ENCODE peak calls at places on chromosome X, in six cellular contexts. T is glomerular endothelial cell, A is heart right ventricle, Q is HEK293T, K is hepatocyte, R is NCI-H2171 treated with DMSO at 0.1 percent for 48 hours. H is an unnamed sample.

GRCh38 chrX:107683124-107683895 is 55.0 kb downstream of the PRPS1 start:
- DNase-seq in T (no peak), A (no peak), Q (no peak), K (peak), R (no peak), H (no peak)

GRCh38 chrX:52346462-52347165 is 22.2 kb upstream of the XAGE2 start:
- DNase-seq in T (no peak), A (no peak), Q (no peak), K (no peak), R (no peak), H (no peak)

GRCh38 chrX:109600114-109600710 is 24.8 kb downstream of the KCNE5 start:
- DNase-seq in T (no peak), A (peak), Q (no peak), K (peak), R (no peak), H (no peak)

GRCh38 chrX:94097852-94098251 is 423.8 kb downstream of the FAM133A start:
- DNase-seq in T (no peak), A (no peak), Q (no peak), K (no peak), R (no peak), H (no peak)

GRCh38 chrX:12790878-12791252 is 347 bp upstream of the PRPS2 start:
- DNase-seq in T (no peak), A (no peak), Q (no peak), K (no peak), R (peak), H (no peak)

GRCh38 chrX:149540621-149541520 is at the start of gene EOLA1:
- DNase-seq in T (no peak), A (peak), Q (peak), K (peak), R (peak), H (peak)

GRCh38 chrX:3026074-3026588 is 15.1 kb upstream of the ARSF start:
- DNase-seq in T (no peak), A (no peak), Q (no peak), K (peak), R (peak), H (no peak)

GRCh38 chrX:133958997-133959688 is 26.3 kb downstream of the GPC3 start:
- DNase-seq in T (no peak), A (no peak), Q (no peak), K (no peak), R (no peak), H (no peak)

GRCh38 chrX:78333521-78333920 is 6.1 kb upstream of the CYSLTR1 start:
- DNase-seq in T (no peak), A (no peak), Q (no peak), K (no peak), R (no peak), H (no peak)

GRCh38 chrX:78075787-78076389 is 28.2 kb upstream of the PGK1 start:
- DNase-seq in T (no peak), A (no peak), Q (no peak), K (no peak), R (no peak), H (no peak)

GRCh38 chrX:154074199-154074598 is 23.3 kb downstream of the MECP2 start:
- DNase-seq in T (no peak), A (no peak), Q (no peak), K (no peak), R (no peak), H (no peak)

GRCh38 chrX:54808605-54809483 is 1.3 kb downstream of the MAGED2 start:
- DNase-seq in T (peak), A (peak), Q (peak), K (peak), R (peak), H (peak)

GRCh38 chrX:95071621-95072020 is 1397.6 kb downstream of the FAM133A start:
- DNase-seq in T (no peak), A (no peak), Q (no peak), K (no peak), R (no peak), H (no peak)

GRCh38 chrX:155819966-155820491 is 61.1 kb upstream of the VAMP7 start:
- DNase-seq in T (peak), A (no peak), Q (peak), K (peak), R (peak), H (peak)

GRCh38 chrX:9665113-9665512 is 100.5 kb downstream of the GPR143 start:
- DNase-seq in T (no peak), A (no peak), Q (no peak), K (no peak), R (no peak), H (no peak)

GRCh38 chrX:23820235-23820782 is 37.3 kb downstream of the SAT1 start:
- DNase-seq in T (no peak), A (no peak), Q (no peak), K (no peak), R (no peak), H (no peak)

GRCh38 chrX:63747331-63747730 is 37.7 kb downstream of the ARHGEF9 start:
- DNase-seq in T (no peak), A (no peak), Q (no peak), K (no peak), R (peak), H (no peak)

GRCh38 chrX:119501511-119502148 is 33.4 kb downstream of the SLC25A5 start:
- DNase-seq in T (no peak), A (no peak), Q (no peak), K (no peak), R (no peak), H (no peak)

GRCh38 chrX:68839771-68840170 is 10.9 kb downstream of the EFNB1 start:
- DNase-seq in T (no peak), A (no peak), Q (no peak), K (no peak), R (no peak), H (no peak)

GRCh38 chrX:3145716-3146115 is 104.4 kb downstream of the ARSF start:
- DNase-seq in T (no peak), A (no peak), Q (no peak), K (no peak), R (no peak), H (no peak)

GRCh38 chrX:51006068-51006467 is 95.5 kb downstream of the BMP15 start:
- DNase-seq in T (no peak), A (no peak), Q (no peak), K (no peak), R (no peak), H (no peak)

GRCh38 chrX:123153846-123154335 is 30.2 kb upstream of the GRIA3 start:
- DNase-seq in T (no peak), A (no peak), Q (peak), K (peak), R (no peak), H (no peak)

GRCh38 chrX:33434256-33435092 is 223.1 kb upstream of the DMD start:
- DNase-seq in T (peak), A (no peak), Q (peak), K (peak), R (peak), H (no peak)

GRCh38 chrX:139831689-139832456 is 101.0 kb downstream of the ATP11C start:
- DNase-seq in T (peak), A (no peak), Q (peak), K (peak), R (peak), H (no peak)

GRCh38 chrX:13699183-13699826 is 10.4 kb downstream of the RAB9A start:
- DNase-seq in T (no peak), A (no peak), Q (no peak), K (peak), R (no peak), H (no peak)

GRCh38 chrX:125778256-125778655 is 387.8 kb downstream of the DCAF12L2 start:
- DNase-seq in T (no peak), A (no peak), Q (no peak), K (no peak), R (no peak), H (no peak)

GRCh38 chrX:134932528-134933217 is 58.1 kb upstream of the SMIM10 start:
- DNase-seq in T (no peak), A (no peak), Q (no peak), K (no peak), R (no peak), H (no peak)

GRCh38 chrX:55342533-55343501 is 78.1 kb upstream of the PAGE3 start:
- DNase-seq in T (no peak), A (peak), Q (peak), K (no peak), R (peak), H (no peak)

GRCh38 chrX:476724-477075 is 90.0 kb upstream of the PPP2R3B start:
- DNase-seq in T (no peak), A (no peak), Q (no peak), K (no peak), R (no peak), H (no peak)

GRCh38 chrX:139596068-139596467 is 65.5 kb downstream of the F9 start:
- DNase-seq in T (no peak), A (no peak), Q (no peak), K (no peak), R (no peak), H (no peak)

H was measured in lower lobe of right lung.